ENCODE peak calls at places on chromosomes 5 and 9, in eight cellular contexts. R, K, G, X, E, I, A and D are unnamed samples.

GRCh38 chr9:124356745-124357390 is 58.4 kb downstream of the PSMB7 start:
- DNase-seq in R (no peak), K (no peak), G (no peak), X (no peak), E (no peak), I (no peak), A (no peak), D (no peak)

GRCh38 chr5:103178167-103178566 is 58.1 kb downstream of the PPIP5K2 start:
- DNase-seq in R (no peak), K (no peak), G (no peak), X (no peak), E (no peak), I (no peak), A (no peak), D (no peak)

GRCh38 chr9:16221822-16222547 is 648.5 kb downstream of the BNC2 start:
- DNase-seq in R (no peak), K (no peak), G (no peak), X (no peak), E (no peak), I (no peak), A (peak; percentile 17), D (no peak)

GRCh38 chr5:138925090-138925635 is 50.0 kb upstream of the LRRTM2 start:
- DNase-seq in R (no peak), K (no peak), G (no peak), X (no peak), E (no peak), I (no peak), A (no peak), D (no peak)

GRCh38 chr5:14443665-14444064 is 137.9 kb upstream of the OTULINL start:
- DNase-seq in R (no peak), K (no peak), G (no peak), X (no peak), E (no peak), I (no peak), A (no peak), D (no peak)

GRCh38 chr9:130846487-130847305 is 11.6 kb downstream of the ABL1 start:
- DNase-seq in R (peak; percentile 48), K (no peak), G (peak; percentile 95), X (no peak), E (no peak), I (no peak), A (no peak), D (no peak)

GRCh38 chr9:91062281-91062680 is 260.7 kb downstream of the SYK start:
- DNase-seq in R (no peak), K (no peak), G (no peak), X (no peak), E (no peak), I (no peak), A (no peak), D (no peak)

GRCh38 chr5:102811962-102812361 is 56.9 kb downstream of the PAM start:
- DNase-seq in R (no peak), K (no peak), G (no peak), X (peak; percentile 72), E (peak; percentile 91), I (no peak), A (no peak), D (no peak)

GRCh38 chr5:81829242-81829641 is 78.3 kb upstream of the SSBP2 start:
- DNase-seq in R (no peak), K (no peak), G (no peak), X (no peak), E (no peak), I (no peak), A (no peak), D (no peak)

GRCh38 chr9:103397868-103398600 is 402.9 kb downstream of the CYLC2 start:
- DNase-seq in R (peak; percentile 32), K (peak; percentile 56), G (no peak), X (peak; percentile 75), E (peak; percentile 77), I (peak; percentile 6), A (peak; percentile 26), D (no peak)

GRCh38 chr5:9335754-9336495 is 209.9 kb downstream of the SEMA5A start:
- DNase-seq in R (no peak), K (no peak), G (no peak), X (no peak), E (no peak), I (no peak), A (no peak), D (no peak)

GRCh38 chr9:123220127-123220526 is 48.3 kb downstream of the STRBP start:
- DNase-seq in R (no peak), K (no peak), G (no peak), X (no peak), E (no peak), I (no peak), A (no peak), D (no peak)

GRCh38 chr5:177539411-177539810 is 15.0 kb downstream of the FAM193B start:
- DNase-seq in R (no peak), K (no peak), G (peak; percentile 62), X (no peak), E (no peak), I (no peak), A (no peak), D (no peak)

GRCh38 chr9:33076031-33076359 is 479 bp downstream of the SMU1 start:
- DNase-seq in R (no peak), K (peak; percentile 43), G (no peak), X (no peak), E (no peak), I (no peak), A (no peak), D (no peak)

GRCh38 chr9:7173139-7173538 is 415.4 kb downstream of the KDM4C start:
- DNase-seq in R (no peak), K (no peak), G (no peak), X (no peak), E (no peak), I (no peak), A (no peak), D (no peak)